ENCODE peak calls at places on chromosomes 16 and 17, in six cellular contexts. Y, U, P, M, B and R are unnamed samples.

GRCh38 chr17:81049973-81050551 is 15.1 kb downstream of the BAIAP2 start:
- DNase-seq in Y (no peak), U (no peak), P (no peak), M (no peak), B (no peak), R (peak)

GRCh38 chr16:19979638-19980037 is 94.1 kb downstream of the GPR139 start:
- DNase-seq in Y (no peak), U (no peak), P (no peak), M (no peak), B (no peak), R (no peak)

GRCh38 chr16:78606572-78606971 is 507.1 kb downstream of the WWOX start:
- DNase-seq in Y (no peak), U (no peak), P (no peak), M (peak), B (no peak), R (no peak)

GRCh38 chr17:39462644-39463375 is 1.5 kb downstream of the CDK12 start:
- DNase-seq in Y (peak), U (no peak), P (peak), M (no peak), B (no peak), R (no peak)

GRCh38 chr16:47019563-47019962 is 46.1 kb upstream of the DNAJA2 start:
- DNase-seq in Y (no peak), U (no peak), P (no peak), M (no peak), B (no peak), R (no peak)

GRCh38 chr16:54589326-54589725 is 302.7 kb upstream of the IRX3 start:
- DNase-seq in Y (no peak), U (no peak), P (no peak), M (no peak), B (no peak), R (no peak)

GRCh38 chr17:45312477-45313418 is 4.1 kb downstream of the MAP3K14 start:
- DNase-seq in Y (no peak), U (no peak), P (no peak), M (no peak), B (no peak), R (no peak)

GRCh38 chr17:49438885-49439284 is 24.2 kb upstream of the PHB1 start:
- DNase-seq in Y (no peak), U (no peak), P (peak), M (no peak), B (no peak), R (no peak)

GRCh38 chr17:81471804-81472456 is 40.7 kb downstream of the ACTG1 start:
- DNase-seq in Y (peak), U (peak), P (no peak), M (no peak), B (no peak), R (peak)

GRCh38 chr17:28385037-28385797 is 13.7 kb downstream of the SARM1 start:
- DNase-seq in Y (no peak), U (no peak), P (no peak), M (no peak), B (no peak), R (no peak)

GRCh38 chr17:75822119-75822799 is 21.9 kb downstream of the UNC13D start:
- DNase-seq in Y (no peak), U (no peak), P (no peak), M (no peak), B (no peak), R (no peak)

GRCh38 chr17:59762022-59762825 is 54.8 kb downstream of the VMP1 start:
- DNase-seq in Y (peak), U (peak), P (no peak), M (no peak), B (no peak), R (peak)

GRCh38 chr16:88418869-88419268 is 34.2 kb upstream of the ZFPM1 start:
- DNase-seq in Y (no peak), U (no peak), P (no peak), M (no peak), B (no peak), R (no peak)

GRCh38 chr17:48429638-48430586 is at the start of gene SKAP1:
- DNase-seq in Y (no peak), U (no peak), P (peak), M (no peak), B (peak), R (no peak)

GRCh38 chr17:74729866-74730265 is 7.2 kb upstream of the RAB37 start:
- DNase-seq in Y (no peak), U (no peak), P (no peak), M (no peak), B (no peak), R (no peak)